ENCODE peak calls at places on chromosomes 2 and 18, in six cellular contexts. R, V, N, P, E and O are unnamed samples.

GRCh38 chr2:120287183-120288015 is 34.7 kb downstream of the RALB start:
- DNase-seq in R (peak; percentile 68), V (peak; percentile 96), N (peak; percentile 54), P (no peak), E (no peak), O (peak; percentile 84)

GRCh38 chr2:12031871-12032270 is 285.4 kb downstream of the LPIN1 start:
- DNase-seq in R (no peak), V (no peak), N (no peak), P (no peak), E (no peak), O (no peak)

GRCh38 chr2:152717242-152718046 is at the start of gene PRPF40A:
- DNase-seq in R (peak; percentile 99), V (peak; percentile 98), N (peak; percentile 94), P (peak; percentile 99), E (peak; percentile 99), O (peak; percentile 97)

GRCh38 chr18:23694642-23695430 is 5.6 kb downstream of the LAMA3 start:
- DNase-seq in R (no peak), V (no peak), N (no peak), P (no peak), E (no peak), O (no peak)

GRCh38 chr2:30454571-30454970 is 7.5 kb downstream of the LCLAT1 start:
- DNase-seq in R (peak; percentile 32), V (peak; percentile 58), N (no peak), P (no peak), E (no peak), O (no peak)

GRCh38 chr18:31739651-31740050 is 21.0 kb downstream of the SLC25A52 start:
- DNase-seq in R (no peak), V (no peak), N (no peak), P (no peak), E (no peak), O (no peak)

GRCh38 chr2:20672191-20672951 is 5.4 kb downstream of the GDF7 start:
- DNase-seq in R (no peak), V (no peak), N (no peak), P (peak; percentile 54), E (no peak), O (no peak)

GRCh38 chr2:157190151-157190550 is 67.4 kb upstream of the GALNT5 start:
- DNase-seq in R (peak; percentile 75), V (peak; percentile 90), N (no peak), P (no peak), E (no peak), O (peak; percentile 68)

GRCh38 chr2:102141915-102142828 is at the start of gene IL1R1:
- DNase-seq in R (peak; percentile 83), V (peak; percentile 80), N (no peak), P (peak; percentile 96), E (no peak), O (peak; percentile 66)

GRCh38 chr2:8219631-8220393 is 462.0 kb upstream of the ID2 start:
- DNase-seq in R (no peak), V (no peak), N (no peak), P (peak; percentile 88), E (no peak), O (no peak)

GRCh38 chr2:190551928-190552327 is 17.4 kb upstream of the NEMP2 start:
- DNase-seq in R (peak; percentile 45), V (no peak), N (no peak), P (peak; percentile 70), E (no peak), O (no peak)

GRCh38 chr2:153770359-153770991 is 101.2 kb upstream of the GALNT13 start:
- DNase-seq in R (no peak), V (no peak), N (peak; percentile 2), P (no peak), E (no peak), O (no peak)

GRCh38 chr2:160918909-160919503 is 241.2 kb upstream of the TANK start:
- DNase-seq in R (peak; percentile 71), V (peak; percentile 44), N (peak; percentile 21), P (peak; percentile 92), E (peak; percentile 2), O (no peak)

GRCh38 chr18:54852780-54853675 is 24.8 kb downstream of the RAB27B start:
- DNase-seq in R (peak; percentile 23), V (no peak), N (no peak), P (no peak), E (no peak), O (no peak)

GRCh38 chr2:223465793-223466192 is 136.4 kb downstream of the SCG2 start:
- DNase-seq in R (peak; percentile 99), V (peak; percentile 96), N (no peak), P (peak; percentile 91), E (no peak), O (no peak)

GRCh38 chr2:83584674-83585073 is 874.4 kb downstream of the SUCLG1 start:
- DNase-seq in R (no peak), V (no peak), N (no peak), P (peak; percentile 7), E (no peak), O (peak; percentile 32)

GRCh38 chr18:48313803-48314202 is 95.4 kb downstream of the ZBTB7C start:
- DNase-seq in R (no peak), V (no peak), N (no peak), P (no peak), E (no peak), O (no peak)

GRCh38 chr18:2847341-2848144 is 737 bp downstream of the EMILIN2 start:
- DNase-seq in R (peak; percentile 53), V (no peak), N (no peak), P (peak; percentile 69), E (no peak), O (peak; percentile 25)

GRCh38 chr18:76354348-76354747 is 140.7 kb downstream of the ZNF516 start:
- DNase-seq in R (peak; percentile 81), V (peak; percentile 72), N (no peak), P (no peak), E (no peak), O (no peak)

GRCh38 chr2:207311316-207312005 is 145.7 kb upstream of the KLF7 start:
- DNase-seq in R (peak; percentile 100), V (peak; percentile 100), N (peak; percentile 60), P (no peak), E (no peak), O (no peak)

GRCh38 chr18:57110295-57110694 is 36.6 kb upstream of the BOD1L2 start:
- DNase-seq in R (no peak), V (no peak), N (no peak), P (no peak), E (no peak), O (no peak)

GRCh38 chr2:18518116-18519111 is 42.0 kb downstream of the RDH14 start:
- DNase-seq in R (peak; percentile 54), V (peak; percentile 63), N (no peak), P (no peak), E (no peak), O (no peak)

GRCh38 chr18:13543144-13543543 is 183.2 kb downstream of the FAM210A start:
- DNase-seq in R (no peak), V (no peak), N (no peak), P (no peak), E (no peak), O (no peak)
- H3K4me1 ChIP-seq in R (no peaks in the 10 kb centered on the region), V (no peaks in the 10 kb centered on the region), N (no peaks in the 10 kb centered on the region), P (peaks cover 10% of the 10 kb centered on the region), E (peaks cover 25% of the 10 kb centered on the region), O (no peaks in the 10 kb centered on the region)

GRCh38 chr2:196258407-196258806 is 87.0 kb upstream of the STK17B start:
- DNase-seq in R (no peak), V (no peak), N (no peak), P (no peak), E (no peak), O (no peak)
- H3K27ac ChIP-seq in R (no peak overlapping the region), V (no peak overlapping the region), N (no peak overlapping the region), P (no peak overlapping the region), E (no peak overlapping the region), O (no peak overlapping the region)

DNA sequence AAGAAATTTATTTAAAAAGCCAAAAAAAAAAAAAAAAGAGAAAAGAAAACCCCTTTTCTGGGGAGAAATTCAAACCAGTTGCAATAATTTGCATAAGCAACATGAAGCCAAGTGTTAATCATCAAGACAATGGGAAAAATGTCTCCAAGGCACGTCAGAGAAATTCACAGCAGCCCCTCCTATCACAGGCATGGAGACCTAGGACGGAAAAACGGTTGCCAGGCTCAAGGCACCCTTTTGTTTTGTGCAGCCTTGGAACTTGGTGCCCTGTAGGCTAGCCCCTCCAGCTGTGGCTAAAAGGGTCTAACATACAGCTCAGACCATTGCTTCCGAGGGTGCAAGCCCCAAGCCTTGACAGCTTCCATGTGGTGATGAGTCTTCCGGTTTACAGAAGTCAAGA is 509.2 kb upstream of the SOX11 start:
- DNase-seq in R (no peak), V (no peak), N (no peak), P (no peak), E (no peak), O (no peak)
- H3K9me3 ChIP-seq in R (no peaks in the 10 kb centered on the region), V (peaks cover 3% of the 10 kb centered on the region), N (peaks cover 10% of the 10 kb centered on the region), P (no peaks in the 10 kb centered on the region), E (no peaks in the 10 kb centered on the region), O (peaks cover 7% of the 10 kb centered on the region)

DNA sequence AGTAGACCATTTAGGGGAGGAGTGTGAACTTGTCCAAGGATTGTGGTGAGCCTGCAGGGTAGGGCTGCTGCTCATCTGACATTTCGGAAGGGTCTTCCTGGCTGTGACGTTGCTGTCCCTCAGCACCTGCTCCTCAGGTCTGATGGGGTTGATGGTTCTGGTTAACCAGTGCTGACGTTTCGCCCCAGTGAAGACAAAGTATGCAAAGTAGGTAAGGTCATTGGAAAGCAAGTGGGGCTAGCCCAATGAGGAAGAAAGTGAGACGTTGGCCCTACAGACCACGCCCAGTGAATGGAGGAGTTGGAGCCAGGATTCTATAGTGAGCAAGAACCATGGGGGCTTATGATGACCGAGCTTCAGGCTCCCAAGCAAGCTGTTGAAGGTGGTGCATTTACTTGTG is 33.4 kb upstream of the ZNF396 start:
- DNase-seq in R (no peak), V (no peak), N (no peak), P (no peak), E (no peak), O (no peak)
- H3K4me1 ChIP-seq in R (no peaks in the 10 kb centered on the region), V (no peaks in the 10 kb centered on the region), N (no peaks in the 10 kb centered on the region), P (peaks cover 5% of the 10 kb centered on the region), E (peaks cover 9% of the 10 kb centered on the region), O (no peaks in the 10 kb centered on the region)

DNA sequence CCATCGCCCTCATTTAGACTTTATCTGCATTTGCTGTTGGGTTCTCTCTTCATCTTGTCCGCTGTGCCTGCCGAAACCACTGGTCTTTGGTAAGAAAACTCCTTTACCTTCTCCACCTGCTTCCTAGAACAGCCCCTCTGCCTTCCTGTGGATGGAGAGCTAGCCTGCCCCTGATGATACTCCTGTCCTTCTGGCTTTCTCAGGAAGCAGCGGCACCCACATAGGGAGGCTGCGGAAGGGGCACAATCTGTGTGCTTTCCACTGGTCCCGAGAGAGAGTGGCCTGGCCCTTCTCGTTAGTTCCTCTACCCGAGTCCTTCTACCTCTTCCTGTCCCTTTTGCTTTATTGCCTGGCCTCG is 80.3 kb upstream of the RBM44 start:
- DNase-seq in R (no peak), V (no peak), N (no peak), P (no peak), E (no peak), O (no peak)
- H3K27ac ChIP-seq in R (no peak overlapping the region), V (peak overlapping the region; percentile 25), N (no peak overlapping the region), P (no peak overlapping the region), E (no peak overlapping the region), O (no peak overlapping the region)